ENCODE peak calls at places on chromosomes 5 and 9, in four cellular contexts. B is A549, V is GM12878, P is HepG2. M is an unnamed sample.

GRCh38 chr9:36091028-36091953 is 45.2 kb upstream of the GLIPR2 start:
- DNase-seq in B (peak; percentile 58), V (no peak), P (peak; percentile 63), M (no peak)

GRCh38 chr5:152106571-152106970 is 181.9 kb upstream of the GLRA1 start:
- DNase-seq in B (no peak), V (no peak), P (no peak), M (no peak)

GRCh38 chr9:63816742-63817621 is 1468.0 kb downstream of the FOXD4L5 start:
- DNase-seq in B (peak; percentile 52), V (peak; percentile 80), P (peak; percentile 70), M (peak; percentile 100)

GRCh38 chr5:94908889-94909480 is 290.5 kb downstream of the SLF1 start:
- DNase-seq in B (peak; percentile 42), V (no peak), P (peak; percentile 25), M (no peak)

GRCh38 chr9:121976751-121977150 is 116.4 kb downstream of the TTLL11 start:
- DNase-seq in B (peak; percentile 55), V (no peak), P (no peak), M (no peak)

GRCh38 chr5:169788168-169788567 is 151.1 kb downstream of the DOCK2 start:
- DNase-seq in B (peak; percentile 32), V (no peak), P (no peak), M (no peak)

GRCh38 chr9:13020141-13020540 is 245.3 kb downstream of the LURAP1L start:
- DNase-seq in B (no peak), V (no peak), P (no peak), M (no peak)

GRCh38 chr9:114156658-114157421 is 1.5 kb downstream of the COL27A1 start:
- DNase-seq in B (peak; percentile 53), V (no peak), P (no peak), M (peak; percentile 53)

GRCh38 chr5:78597068-78597857 is 51.3 kb downstream of the LHFPL2 start:
- DNase-seq in B (peak; percentile 82), V (no peak), P (peak; percentile 79), M (no peak)

GRCh38 chr9:112327718-112328450 is 5.5 kb downstream of the PTBP3 start:
- DNase-seq in B (no peak), V (no peak), P (no peak), M (no peak)

GRCh38 chr5:138489705-138490104 is 24.4 kb downstream of the EGR1 start:
- DNase-seq in B (no peak), V (no peak), P (no peak), M (no peak)

GRCh38 chr5:154466147-154466546 is 11.9 kb downstream of the HAND1 start:
- DNase-seq in B (no peak), V (no peak), P (peak; percentile 32), M (no peak)

GRCh38 chr9:6920040-6920439 is 162.3 kb downstream of the KDM4C start:
- DNase-seq in B (no peak), V (no peak), P (no peak), M (no peak)

GRCh38 chr5:142246263-142246662 is 78.6 kb downstream of the SPRY4 start:
- DNase-seq in B (no peak), V (no peak), P (peak; percentile 25), M (no peak)

GRCh38 chr5:83744851-83745250 is 24.2 kb upstream of the HAPLN1 start:
- DNase-seq in B (no peak), V (no peak), P (no peak), M (no peak)

GRCh38 chr5:158068964-158069363 is 210.0 kb upstream of the CLINT1 start:
- DNase-seq in B (no peak), V (no peak), P (no peak), M (no peak)

GRCh38 chr9:530681-531080 is 310.8 kb upstream of the DMRT1 start:
- DNase-seq in B (peak; percentile 32), V (no peak), P (no peak), M (no peak)

GRCh38 chr9:130539473-130540223 is 39.7 kb upstream of the FUBP3 start:
- DNase-seq in B (peak; percentile 59), V (no peak), P (no peak), M (no peak)

GRCh38 chr5:151051066-151051930 is 29.5 kb downstream of the TNIP1 start:
- DNase-seq in B (peak; percentile 83), V (peak; percentile 43), P (peak; percentile 68), M (peak; percentile 89)

GRCh38 chr5:322281-322941 is 897 bp downstream of the AHRR start:
- DNase-seq in B (no peak), V (no peak), P (no peak), M (no peak)

GRCh38 chr5:135835766-135836165 is 1.3 kb downstream of the SLC25A48 start:
- DNase-seq in B (no peak), V (no peak), P (no peak), M (no peak)

GRCh38 chr5:156376751-156377150 is 49.8 kb downstream of the SGCD start:
- DNase-seq in B (no peak), V (no peak), P (no peak), M (no peak)

GRCh38 chr5:69512740-69513260 is 20.2 kb downstream of the OCLN start:
- DNase-seq in B (no peak), V (no peak), P (no peak), M (no peak)

GRCh38 chr9:93949073-93949693 is 6.0 kb downstream of the BARX1 start:
- DNase-seq in B (no peak), V (no peak), P (no peak), M (peak; percentile 52)

GRCh38 chr5:94423411-94423810 is 195.0 kb downstream of the KIAA0825 start:
- DNase-seq in B (no peak), V (no peak), P (no peak), M (no peak)

GRCh38 chr5:113527746-113528145 is 14.3 kb downstream of the YTHDC2 start:
- DNase-seq in B (no peak), V (no peak), P (no peak), M (no peak)

GRCh38 chr9:125990793-125991220 is 243.6 kb downstream of the PBX3 start:
- DNase-seq in B (no peak), V (no peak), P (no peak), M (no peak)

GRCh38 chr9:113963017-113963620 is 87.0 kb downstream of the ZNF618 start:
- DNase-seq in B (peak; percentile 62), V (no peak), P (peak; percentile 28), M (peak; percentile 78)

GRCh38 chr9:112338561-112338960 is 5.1 kb upstream of the PTBP3 start:
- DNase-seq in B (peak; percentile 87), V (no peak), P (no peak), M (no peak)

GRCh38 chr9:76521906-76522305 is 62.9 kb downstream of the GCNT1 start:
- DNase-seq in B (no peak), V (no peak), P (no peak), M (no peak)

GRCh38 chr5:115507682-115508081 is 36.9 kb downstream of the FEM1C start:
- DNase-seq in B (no peak), V (no peak), P (no peak), M (no peak)

GRCh38 chr5:136159457-136159856 is 26.8 kb downstream of the SMAD5 start:
- DNase-seq in B (no peak), V (no peak), P (no peak), M (no peak)

GRCh38 chr5:14211818-14212799 is 69.0 kb downstream of the TRIO start:
- DNase-seq in B (no peak), V (peak; percentile 83), P (no peak), M (no peak)

GRCh38 chr5:176653401-176653800 is 6.1 kb downstream of the TSPAN17 start:
- DNase-seq in B (no peak), V (peak; percentile 12), P (no peak), M (no peak)

GRCh38 chr9:76691761-76692313 is 72.4 kb upstream of the PCA3 start:
- DNase-seq in B (no peak), V (no peak), P (no peak), M (no peak)

GRCh38 chr9:87699835-87700234 is 26.1 kb upstream of the CTSL start:
- DNase-seq in B (no peak), V (no peak), P (no peak), M (no peak)

DNA sequence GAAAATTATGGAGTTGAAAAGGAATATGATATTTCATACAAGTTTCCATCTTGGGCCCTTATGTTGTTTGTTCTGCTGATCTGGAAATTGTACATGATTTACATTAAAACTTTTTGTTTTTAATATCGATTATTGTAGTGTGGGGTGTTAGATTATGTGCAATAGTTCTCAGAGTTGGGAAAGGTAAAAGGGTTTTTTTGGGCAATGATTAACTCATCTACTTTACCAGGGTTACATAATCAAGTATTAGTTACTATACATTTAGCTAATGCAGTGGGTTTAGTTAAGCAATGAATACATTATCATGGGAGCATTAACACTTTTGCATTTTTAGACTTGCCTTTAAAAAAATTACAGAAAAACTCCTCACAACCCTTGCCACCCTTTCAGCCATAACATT is 134.0 kb downstream of the ZSWIM6 start:
- DNase-seq in B (no peak), V (no peak), P (no peak), M (no peak)
- TF ChIP-seq ESRRA in B (no peak), V (no peak), P (no peak), M (no peak)

GRCh38 chr5:54002183-54002770 is 308.1 kb downstream of the ARL15 start:
- DNase-seq in B (no peak), V (no peak), P (no peak), M (no peak)
- TF ChIP-seq ESRRA in B (no peak), V (no peak), P (no peak), M (no peak)

GRCh38 chr5:174342696-174343095 is 297.2 kb downstream of the NSG2 start:
- DNase-seq in B (no peak), V (no peak), P (no peak), M (no peak)

GRCh38 chr5:174337276-174338203 is 292.0 kb downstream of the NSG2 start:
- DNase-seq in B (no peak), V (no peak), P (peak; percentile 13), M (no peak)

GRCh38 chr5:174338204-174339010 is 292.9 kb downstream of the NSG2 start:
- DNase-seq in B (no peak), V (no peak), P (no peak), M (no peak)

GRCh38 chr5:174339130-174339529 is 293.6 kb downstream of the NSG2 start:
- DNase-seq in B (no peak), V (no peak), P (no peak), M (no peak)

GRCh38 chr5:174340221-174340620 is 294.7 kb downstream of the NSG2 start:
- DNase-seq in B (no peak), V (no peak), P (no peak), M (no peak)
- TF ChIP-seq ESRRA in B (no peak), V (no peak), P (no peak), M (no peak)

DNA sequence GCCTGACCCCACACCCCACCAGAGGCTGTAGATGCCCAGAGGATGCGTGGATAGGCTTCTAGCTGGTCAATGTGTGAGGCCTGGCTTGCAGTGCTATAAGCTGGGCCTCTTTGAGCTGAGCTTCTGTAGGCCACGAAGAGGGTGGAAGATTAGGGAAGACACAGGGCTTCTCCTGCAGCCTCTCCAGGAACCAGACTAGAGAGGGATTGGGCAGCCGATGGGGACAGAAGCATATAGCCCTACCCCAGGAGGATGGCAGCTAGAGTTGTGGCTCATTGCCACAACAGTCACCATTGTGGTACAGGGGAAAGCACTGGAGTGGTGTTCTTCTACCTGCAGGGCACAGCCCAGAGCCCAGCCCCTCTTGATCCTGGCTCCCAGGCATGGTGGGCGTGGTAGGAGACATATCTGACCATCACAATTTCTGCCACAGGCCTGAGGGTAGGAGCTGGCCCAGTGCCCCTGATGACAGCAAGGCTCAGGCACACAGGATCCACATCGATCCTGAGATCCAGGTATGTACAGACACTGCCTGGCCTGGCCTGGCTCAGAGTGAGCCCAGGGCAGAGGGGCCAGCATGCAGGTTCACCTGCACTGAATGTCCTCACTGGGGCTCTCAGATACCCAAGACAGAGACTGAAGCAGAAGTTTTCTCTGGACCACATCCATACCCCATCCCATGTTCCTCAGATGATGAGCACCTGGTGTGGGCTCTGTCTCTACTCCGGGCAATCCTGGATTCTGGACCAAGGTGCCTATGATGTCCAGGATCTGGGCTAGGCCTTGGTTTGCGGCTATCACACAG is 8.7 kb downstream of the PDLIM4 start:
- DNase-seq in B (no peak), V (no peak), P (no peak), M (no peak)
- TF ChIP-seq ESRRA in B (no peak), V (no peak), P (no peak), M (no peak)

M was measured in WTC11.